ENCODE peak calls at places on chromosomes 6 and 20, in four cellular contexts. W, N, R and X are unnamed samples.

GRCh38 chr6:126804255-126805064 is 314.0 kb upstream of the RSPO3 start:
- DNase-seq in W (peak; percentile 55), N (peak; percentile 77), R (peak; percentile 74), X (peak; percentile 68)

GRCh38 chr6:54335871-54336270 is 27.6 kb downstream of the TINAG start:
- DNase-seq in W (peak; percentile 99), N (peak; percentile 99), R (peak; percentile 34), X (peak; percentile 89)

GRCh38 chr20:60349418-60349817 is 391.2 kb downstream of the CDH26 start:
- DNase-seq in W (no peak), N (no peak), R (no peak), X (no peak)

GRCh38 chr6:167475947-167476346 is 151.1 kb downstream of the TTLL2 start:
- DNase-seq in W (no peak), N (no peak), R (peak; percentile 72), X (no peak)

GRCh38 chr20:17731233-17731632 is 31.5 kb downstream of the BANF2 start:
- DNase-seq in W (no peak), N (no peak), R (no peak), X (no peak)

GRCh38 chr6:134063121-134063965 is 10.9 kb upstream of the SLC2A12 start:
- DNase-seq in W (peak; percentile 32), N (no peak), R (peak; percentile 79), X (peak; percentile 83)

GRCh38 chr6:108896111-108896661 is 48.0 kb downstream of the ARMC2 start:
- DNase-seq in W (peak; percentile 92), N (peak; percentile 81), R (no peak), X (no peak)

GRCh38 chr6:144131248-144131709 is 19.0 kb upstream of the STX11 start:
- DNase-seq in W (peak; percentile 82), N (peak; percentile 90), R (no peak), X (no peak)

GRCh38 chr6:161255518-161255917 is 18.3 kb downstream of the AGPAT4 start:
- DNase-seq in W (no peak), N (no peak), R (no peak), X (no peak)

GRCh38 chr6:154302111-154302752 is 54.4 kb downstream of the IPCEF1 start:
- DNase-seq in W (peak; percentile 95), N (no peak), R (no peak), X (no peak)

GRCh38 chr6:2264932-2265331 is 19.5 kb upstream of the GMDS start:
- DNase-seq in W (peak; percentile 71), N (no peak), R (no peak), X (no peak)

GRCh38 chr6:118644007-118644406 is 7.4 kb downstream of the CEP85L start:
- DNase-seq in W (peak; percentile 53), N (no peak), R (no peak), X (no peak)

GRCh38 chr6:71197267-71197666 is 91.3 kb upstream of the OGFRL1 start:
- DNase-seq in W (peak; percentile 49), N (no peak), R (peak; percentile 17), X (peak; percentile 51)

GRCh38 chr6:107740496-107741190 is 83.5 kb downstream of the SCML4 start:
- DNase-seq in W (no peak), N (no peak), R (no peak), X (no peak)

GRCh38 chr6:143018955-143019354 is 41.7 kb upstream of the AIG1 start:
- DNase-seq in W (peak; percentile 20), N (no peak), R (no peak), X (no peak)

GRCh38 chr6:1697688-1698351 is 88.1 kb downstream of the FOXC1 start:
- DNase-seq in W (no peak), N (no peak), R (no peak), X (no peak)

GRCh38 chr6:18392346-18392877 is 5.3 kb downstream of the RNF144B start:
- DNase-seq in W (no peak), N (no peak), R (no peak), X (no peak)

GRCh38 chr6:68082086-68082485 is 553.0 kb upstream of the ADGRB3 start:
- DNase-seq in W (no peak), N (no peak), R (no peak), X (no peak)

GRCh38 chr6:20715135-20715806 is 181.0 kb downstream of the CDKAL1 start:
- DNase-seq in W (no peak), N (no peak), R (no peak), X (no peak)

GRCh38 chr6:42352856-42353564 is 98.7 kb downstream of the TRERF1 start:
- DNase-seq in W (peak; percentile 90), N (no peak), R (no peak), X (no peak)

GRCh38 chr20:51369503-51369902 is 173.0 kb downstream of the NFATC2 start:
- DNase-seq in W (no peak), N (no peak), R (no peak), X (no peak)

GRCh38 chr6:126054258-126054702 is 67.9 kb downstream of the TRMT11 start:
- DNase-seq in W (no peak), N (no peak), R (no peak), X (peak; percentile 33)

GRCh38 chr6:116971959-116972358 is 94.9 kb downstream of the RFX6 start:
- DNase-seq in W (peak; percentile 31), N (peak; percentile 37), R (peak; percentile 68), X (peak; percentile 60)

GRCh38 chr20:48823960-48824497 is 3.8 kb downstream of the PREX1 start:
- DNase-seq in W (peak; percentile 65), N (peak; percentile 86), R (no peak), X (no peak)

GRCh38 chr20:37198962-37199660 is 19.8 kb upstream of the MROH8 start:
- DNase-seq in W (no peak), N (no peak), R (no peak), X (no peak)

GRCh38 chr6:33633462-33634158 is 12.5 kb downstream of the ITPR3 start:
- DNase-seq in W (peak; percentile 27), N (peak; percentile 66), R (peak; percentile 72), X (peak; percentile 68)

GRCh38 chr6:157217894-157218370 is 105.4 kb downstream of the TMEM242 start:
- DNase-seq in W (no peak), N (no peak), R (no peak), X (no peak)

GRCh38 chr6:151143806-151144205 is 96.0 kb upstream of the AKAP12 start:
- DNase-seq in W (no peak), N (no peak), R (no peak), X (no peak)

GRCh38 chr6:48144024-48144423 is 33.0 kb upstream of the PTCHD4 start:
- DNase-seq in W (no peak), N (no peak), R (no peak), X (peak; percentile 15)

GRCh38 chr6:33777716-33778474 is 11.0 kb downstream of the LEMD2 start:
- DNase-seq in W (no peak), N (no peak), R (no peak), X (no peak)

GRCh38 chr6:45699663-45700062 is 316.0 kb downstream of the CLIC5 start:
- DNase-seq in W (no peak), N (no peak), R (no peak), X (no peak)

GRCh38 chr6:45698046-45698445 is 317.6 kb downstream of the CLIC5 start:
- DNase-seq in W (no peak), N (no peak), R (no peak), X (no peak)

GRCh38 chr6:45692021-45692420 is 314.3 kb upstream of the SUPT3H start:
- DNase-seq in W (no peak), N (no peak), R (no peak), X (no peak)

GRCh38 chr6:45696738-45697137 is 318.9 kb downstream of the CLIC5 start:
- DNase-seq in W (no peak), N (no peak), R (no peak), X (no peak)

GRCh38 chr6:45697605-45698004 is 318.1 kb downstream of the CLIC5 start:
- DNase-seq in W (peak; percentile 99), N (no peak), R (no peak), X (peak; percentile 36)
- H3K36me3 ChIP-seq in W (no peaks in the 10 kb centered on the region), N (no peaks in the 10 kb centered on the region), R (no peaks in the 10 kb centered on the region), X (no peaks in the 10 kb centered on the region)

GRCh38 chr6:53029761-53030160 is 34.7 kb upstream of the GSTA4 start:
- DNase-seq in W (no peak), N (no peak), R (no peak), X (no peak)
- H3K36me3 ChIP-seq in W (peaks cover 17% of the 10 kb centered on the region), N (no peaks in the 10 kb centered on the region), R (peaks cover 3% of the 10 kb centered on the region), X (no peaks in the 10 kb centered on the region)

GRCh38 chr6:89693207-89693606 is 54.7 kb upstream of the LYRM2 start:
- DNase-seq in W (peak; percentile 28), N (no peak), R (no peak), X (no peak)

GRCh38 chr6:89688328-89688727 is 49.8 kb upstream of the LYRM2 start:
- DNase-seq in W (no peak), N (no peak), R (no peak), X (no peak)

GRCh38 chr6:89692256-89692655 is 53.7 kb upstream of the LYRM2 start:
- DNase-seq in W (no peak), N (no peak), R (peak; percentile 38), X (peak; percentile 61)

GRCh38 chr6:89690944-89691324 is 52.4 kb upstream of the LYRM2 start:
- DNase-seq in W (no peak), N (no peak), R (peak; percentile 83), X (peak; percentile 92)

GRCh38 chr6:89689732-89690131 is 51.2 kb upstream of the LYRM2 start:
- DNase-seq in W (no peak), N (peak; percentile 42), R (peak; percentile 93), X (peak; percentile 99)
- H3K36me3 ChIP-seq in W (peaks cover 54% of the 10 kb centered on the region), N (peaks cover 29% of the 10 kb centered on the region), R (peaks cover 54% of the 10 kb centered on the region), X (peaks cover 27% of the 10 kb centered on the region)

GRCh38 chr20:58706975-58707681 is 14.5 kb downstream of the NPEPL1 start:
- DNase-seq in W (no peak), N (no peak), R (no peak), X (no peak)

GRCh38 chr20:58703765-58704331 is 11.2 kb downstream of the NPEPL1 start:
- DNase-seq in W (no peak), N (no peak), R (no peak), X (no peak)

GRCh38 chr20:58707770-58708169 is 15.2 kb downstream of the NPEPL1 start:
- DNase-seq in W (no peak), N (no peak), R (no peak), X (no peak)

GRCh38 chr20:58706150-58706892 is 13.7 kb downstream of the NPEPL1 start:
- DNase-seq in W (no peak), N (no peak), R (no peak), X (no peak)

GRCh38 chr20:58705525-58705924 is 12.9 kb downstream of the NPEPL1 start:
- DNase-seq in W (no peak), N (no peak), R (no peak), X (no peak)
- H3K36me3 ChIP-seq in W (peaks cover 17% of the 10 kb centered on the region), N (peaks cover 16% of the 10 kb centered on the region), R (peaks cover 9% of the 10 kb centered on the region), X (no peaks in the 10 kb centered on the region)

GRCh38 chr6:56417823-56418222 is 170.4 kb upstream of the COL21A1 start:
- DNase-seq in W (no peak), N (no peak), R (no peak), X (no peak)
- H3K36me3 ChIP-seq in W (no peaks in the 10 kb centered on the region), N (no peaks in the 10 kb centered on the region), R (no peaks in the 10 kb centered on the region), X (no peaks in the 10 kb centered on the region)